ENCODE peak calls at places on chromosomes 4 and X, in seven cellular contexts. J is mammary epithelial cell, I is tibial artery, D is lung, Q is NT2/D1, B is dorsolateral prefrontal cortex, W is GM23248. T is an unnamed sample.

GRCh38 chr4:69875986-69876542 is 16.1 kb upstream of the SULT1E1 start:
- DNase-seq in B (no peak), I (no peak), W (no peak), J (no peak), Q (no peak), D (no peak), T (no peak)

GRCh38 chrX:23732704-23733103 is 10.4 kb downstream of the ACOT9 start:
- DNase-seq in B (no peak), Q (no peak), D (no peak), I (no peak), J (no peak), W (no peak), T (no peak)

GRCh38 chr4:91454111-91454510 is 849.7 kb upstream of the GRID2 start:
- DNase-seq in I (no peak), D (no peak), Q (no peak), W (no peak), B (no peak), J (no peak), T (no peak)

GRCh38 chrX:23228950-23229448 is 105.7 kb upstream of the PTCHD1 start:
- DNase-seq in J (no peak), W (no peak), B (no peak), Q (no peak), I (no peak), D (peak), T (no peak)

GRCh38 chr4:125620066-125620850 is 305.5 kb downstream of the FAT4 start:
- DNase-seq in Q (no peak), D (no peak), J (no peak), I (no peak), W (peak), B (no peak), T (no peak)

GRCh38 chr4:115824630-115825029 is 711.2 kb upstream of the NDST4 start:
- DNase-seq in B (no peak), I (no peak), W (no peak), D (no peak), J (no peak), Q (no peak), T (no peak)

GRCh38 chrX:45557390-45557789 is 356.7 kb upstream of the DIPK2B start:
- DNase-seq in I (no peak), W (peak), B (no peak), D (no peak), Q (no peak), J (peak), T (no peak)

GRCh38 chrX:138921031-138921430 is 209.5 kb upstream of the FGF13 start:
- DNase-seq in B (no peak), J (no peak), I (no peak), W (no peak), D (no peak), Q (no peak), T (no peak)

GRCh38 chrX:124211312-124211942 is 121.0 kb upstream of the TEX13D start:
- DNase-seq in I (no peak), Q (no peak), B (no peak), J (peak), W (peak), D (no peak), T (no peak)

GRCh38 chr4:73223258-73223651 is 35.3 kb downstream of the ANKRD17 start:
- DNase-seq in D (no peak), I (no peak), J (no peak), B (no peak), W (no peak), Q (no peak), T (no peak)
- H3K4me3 ChIP-seq in D (no peak), I (peak), J (peak), B (peak), W (peak), Q (no peak), T (peak)

GRCh38 chr4:86450189-86450588 is 90.3 kb upstream of the MAPK10 start:
- DNase-seq in Q (no peak), I (no peak), W (no peak), J (no peak), B (no peak), D (no peak), T (no peak)

GRCh38 chr4:86452323-86452995 is 92.6 kb upstream of the MAPK10 start:
- DNase-seq in I (no peak), J (no peak), D (no peak), B (no peak), Q (no peak), W (no peak), T (no peak)

GRCh38 chr4:86450861-86451260 is 91.0 kb upstream of the MAPK10 start:
- DNase-seq in D (no peak), Q (no peak), W (no peak), J (no peak), B (no peak), I (no peak), T (no peak)

GRCh38 chr4:86453044-86453501 is 93.2 kb upstream of the MAPK10 start:
- DNase-seq in B (no peak), I (no peak), J (no peak), W (no peak), D (no peak), Q (no peak), T (no peak)

DNA sequence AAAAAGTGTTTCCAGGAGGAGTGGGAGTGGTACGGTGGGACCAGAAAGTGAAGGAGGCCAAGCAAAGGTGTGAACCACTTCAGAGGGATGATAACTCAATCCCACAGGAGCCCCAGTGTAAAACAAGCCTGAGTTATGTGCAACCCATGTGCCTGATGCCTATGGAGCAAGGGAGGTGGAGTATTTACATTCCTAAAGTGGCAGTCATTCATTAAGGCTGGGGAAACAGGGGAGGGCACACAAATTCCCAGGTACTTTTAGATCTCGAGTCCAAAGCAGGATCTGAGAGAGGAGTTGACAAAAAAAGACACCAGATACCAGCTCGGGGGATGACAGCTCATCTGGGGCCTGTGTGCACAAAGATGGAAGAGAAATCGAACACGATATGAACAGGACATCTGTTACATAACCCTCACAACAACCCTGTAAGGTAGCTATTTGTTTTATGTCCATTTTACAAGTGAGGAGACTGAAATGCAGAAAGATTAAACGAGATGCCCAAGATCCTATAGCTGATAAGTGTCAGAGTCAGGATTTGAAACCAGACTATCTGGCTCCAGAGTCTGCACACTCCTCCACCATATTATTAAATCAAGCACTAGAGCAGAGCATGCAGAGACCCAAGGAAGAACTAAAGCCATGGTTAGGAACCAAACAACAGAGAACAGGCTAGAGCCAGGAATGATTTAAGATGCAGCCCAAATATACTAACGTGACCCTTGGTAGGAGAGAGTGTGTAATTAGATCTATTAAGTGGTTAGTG is 91.9 kb upstream of the MAPK10 start:
- DNase-seq in Q (no peak), W (peak), B (no peak), J (peak), I (no peak), D (no peak), T (no peak)
- H3K4me3 ChIP-seq in Q (no peak), W (no peak), B (peak), J (no peak), I (peak), D (no peak), T (no peak)

GRCh38 chr4:173526034-173526482 is 4.0 kb downstream of the HAND2 start:
- DNase-seq in I (no peak), D (no peak), B (no peak), J (no peak), Q (no peak), W (peak), T (no peak)
- H3K4me3 ChIP-seq in I (peak), D (no peak), B (no peak), J (no peak), Q (no peak), W (peak), T (no peak)

DNA sequence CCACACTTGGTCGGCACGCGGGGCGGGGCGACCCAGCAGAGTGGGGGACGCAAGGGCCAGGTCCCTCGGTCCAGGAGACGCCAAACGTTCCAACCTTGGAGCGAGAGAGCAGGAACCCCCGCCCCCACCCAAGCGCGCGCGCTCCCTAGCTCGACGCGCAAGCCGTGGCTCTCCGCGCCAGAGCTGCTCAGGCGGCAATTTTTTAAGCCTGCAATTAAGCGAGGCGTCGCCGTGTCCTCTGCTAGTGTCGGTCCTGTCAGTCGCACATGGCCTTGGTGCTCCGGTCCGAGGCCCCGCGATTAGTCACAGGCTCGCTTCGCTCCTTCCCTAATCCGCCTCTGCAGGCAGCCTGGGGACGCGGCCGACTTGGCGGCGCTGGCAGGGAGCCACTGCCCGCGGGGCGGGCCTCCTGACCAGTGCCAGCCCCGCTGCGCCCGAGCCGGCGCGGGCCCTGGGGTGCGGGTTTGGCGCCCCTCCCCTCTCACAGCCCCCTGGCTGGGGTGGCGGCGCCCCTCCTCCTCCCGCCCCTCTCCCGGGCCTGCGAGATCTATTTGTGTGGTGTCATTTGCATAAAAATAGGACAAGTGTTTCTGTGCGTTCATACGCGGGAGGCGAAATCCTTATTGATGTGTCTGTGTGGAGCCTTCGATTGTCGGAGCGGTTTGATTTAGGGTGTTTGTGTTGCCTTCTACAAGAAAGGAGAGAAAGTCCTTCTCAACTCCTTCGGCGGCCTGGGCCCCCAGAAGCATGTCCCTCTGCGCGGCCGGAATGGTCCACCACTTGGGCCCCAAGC is 9.7 kb upstream of the BCOR start:
- DNase-seq in D (no peak), Q (no peak), I (peak), B (peak), W (peak), J (no peak), T (peak)
- H3K4me3 ChIP-seq in D (no peak), Q (peak), I (peak), B (peak), W (peak), J (no peak), T (peak)

DNA sequence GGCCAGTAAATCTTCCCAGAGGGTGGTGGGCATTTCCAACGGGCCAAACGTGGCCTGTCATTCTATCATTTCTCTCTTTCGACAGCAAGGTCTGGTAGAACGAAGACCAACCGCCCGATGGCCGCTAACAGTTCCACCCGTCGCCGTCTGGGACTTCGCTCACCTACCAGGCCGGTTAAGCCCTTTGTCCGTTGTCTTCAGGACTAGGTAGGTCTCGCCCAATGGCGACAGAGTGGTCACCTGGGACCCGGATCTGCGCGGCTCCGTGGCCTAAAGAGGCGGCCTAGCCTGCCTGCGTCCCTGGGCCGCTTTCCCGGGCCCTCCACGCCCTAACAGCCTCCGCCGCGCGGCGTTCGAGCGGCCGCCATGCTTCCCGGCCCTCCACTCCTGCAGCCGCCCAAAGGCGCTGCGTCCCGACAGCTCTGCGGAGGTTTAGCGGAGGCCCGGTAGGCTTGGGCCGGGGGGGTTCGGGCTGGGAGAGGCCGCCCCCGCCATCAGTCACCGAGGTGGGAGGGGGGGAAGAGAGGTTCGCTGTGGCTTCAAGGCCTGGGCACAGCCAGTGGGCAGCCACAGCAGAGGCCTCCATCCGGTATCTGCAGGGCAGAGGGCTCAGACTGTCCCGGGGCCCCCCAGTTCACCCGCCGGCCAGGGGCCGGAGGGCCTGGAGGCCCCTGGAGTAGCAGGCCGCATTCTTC is 194.0 kb upstream of the BRWD3 start:
- DNase-seq in B (no peak), J (no peak), Q (no peak), W (no peak), I (no peak), D (no peak), T (no peak)
- H3K4me3 ChIP-seq in B (no peak), J (no peak), Q (no peak), W (no peak), I (no peak), D (no peak), T (no peak)

GRCh38 chr4:242121-242848 is 63.0 kb downstream of the ZNF732 start:
- DNase-seq in Q (peak), I (peak), B (peak), W (peak), J (peak), D (peak), T (peak)
- H3K4me3 ChIP-seq in Q (no peak), I (peak), B (peak), W (peak), J (peak), D (peak), T (peak)

DNA sequence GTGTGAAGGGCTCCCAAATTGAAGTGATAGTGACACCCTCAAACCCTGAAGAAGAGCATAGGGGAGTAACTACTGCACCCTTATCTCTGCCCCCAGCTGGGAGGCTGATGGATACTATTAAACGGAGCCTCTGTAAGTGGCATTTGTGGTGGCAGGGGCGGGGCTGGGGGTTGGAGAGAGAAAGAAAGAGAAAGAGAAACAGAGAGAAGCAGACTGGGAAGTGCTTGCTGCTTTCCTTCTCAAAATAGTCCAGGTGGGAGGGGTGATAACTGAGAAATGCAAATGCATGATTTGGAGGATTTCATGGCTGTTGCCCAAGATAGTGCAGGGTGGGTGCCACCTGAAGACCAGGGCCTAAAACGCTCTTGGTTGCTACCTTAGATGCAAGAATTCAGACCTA is 253.5 kb upstream of the GATB start:
- DNase-seq in Q (no peak), D (no peak), J (no peak), B (no peak), W (no peak), I (no peak), T (no peak)
- H3K4me3 ChIP-seq in Q (no peak), D (no peak), J (no peak), B (no peak), W (no peak), I (no peak), T (no peak)

DNA sequence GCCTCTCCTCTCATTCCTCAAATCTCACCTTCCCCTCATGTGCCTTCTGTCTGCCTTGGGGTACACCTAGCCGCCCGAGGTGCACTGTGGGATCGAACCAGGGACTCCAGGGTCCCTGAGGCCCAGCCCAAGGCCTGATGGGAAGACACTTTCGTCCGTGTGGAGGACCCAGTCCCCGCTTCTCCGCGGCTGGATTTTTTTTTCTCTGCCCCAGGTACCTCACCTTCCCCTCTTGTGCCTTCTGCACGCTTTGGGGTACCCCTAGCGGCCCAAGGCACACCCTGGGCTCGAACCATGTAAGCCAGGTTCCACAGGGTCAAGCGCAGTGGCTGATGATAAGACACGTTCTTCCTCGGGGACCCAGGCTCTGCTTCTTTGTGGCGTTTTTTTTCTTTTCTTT is 530.7 kb downstream of the CWH43 start:
- DNase-seq in W (no peak), J (no peak), D (no peak), Q (no peak), I (no peak), B (no peak), T (no peak)
- H3K4me3 ChIP-seq in W (no peak), J (no peak), D (no peak), Q (no peak), I (no peak), B (no peak), T (no peak)

DNA sequence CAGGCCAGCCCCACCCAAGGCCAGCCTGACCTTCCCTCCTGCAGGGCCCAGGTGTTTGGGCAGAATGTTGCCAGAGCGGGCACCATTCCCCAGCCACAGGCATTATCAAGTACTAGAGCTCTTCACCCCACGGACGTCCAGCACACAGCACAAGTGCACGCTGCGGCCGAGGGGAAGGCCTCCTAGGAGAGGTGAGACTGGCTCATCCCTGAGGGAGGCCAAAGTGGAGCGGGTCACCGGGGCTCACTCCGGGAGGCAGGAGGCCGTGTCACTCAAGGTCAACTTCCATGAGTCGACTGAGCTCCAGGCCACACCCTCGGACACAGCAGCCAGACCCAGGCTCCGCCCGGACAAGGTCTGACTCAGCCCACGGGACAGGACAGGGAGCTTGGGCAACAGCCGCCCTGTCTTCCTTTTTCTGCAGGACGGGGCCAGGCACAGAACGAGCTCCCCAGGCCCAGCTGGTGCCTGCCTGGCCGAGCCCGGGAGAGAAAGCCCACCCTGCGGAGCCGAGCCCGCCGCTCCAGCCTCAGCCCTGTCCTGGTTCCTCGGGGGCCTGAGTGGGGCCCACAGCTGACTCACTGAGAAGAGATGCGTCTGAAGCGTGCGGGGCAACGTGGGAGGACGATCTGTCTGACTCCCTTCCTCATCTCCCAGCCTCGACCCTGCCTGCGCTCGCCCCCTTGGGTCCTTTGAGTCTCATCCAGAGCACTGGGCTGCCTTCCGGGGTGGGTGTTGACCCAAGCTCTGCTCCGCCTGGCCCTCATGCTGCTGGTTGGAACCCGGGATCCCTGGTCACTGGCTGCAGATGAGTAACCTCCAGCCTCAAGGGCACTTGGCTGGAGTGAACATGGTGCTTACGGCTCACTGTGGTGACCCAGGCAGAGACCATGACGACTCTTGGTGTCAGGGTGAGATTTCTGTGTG is 1.6 kb downstream of the SLC49A3 start:
- DNase-seq in B (no peak), J (peak), Q (no peak), W (peak), D (peak), I (peak), T (peak)
- H3K4me3 ChIP-seq in B (no peak), J (no peak), Q (no peak), W (peak), D (no peak), I (peak), T (peak)

GRCh38 chrX:71911023-71911730 is 532 bp downstream of the NHSL2 start:
- DNase-seq in I (no peak), Q (peak), D (no peak), W (peak), B (no peak), J (no peak), T (no peak)

GRCh38 chrX:71910526-71911022 is at the start of gene NHSL2:
- DNase-seq in W (peak), I (peak), J (no peak), B (no peak), D (no peak), Q (no peak), T (no peak)

GRCh38 chrX:71911731-71912050 is 1.0 kb downstream of the NHSL2 start:
- DNase-seq in W (peak), D (no peak), Q (no peak), I (no peak), J (no peak), B (no peak), T (no peak)

GRCh38 chrX:71913156-71913950 is 2.7 kb downstream of the NHSL2 start:
- DNase-seq in D (no peak), J (no peak), Q (no peak), B (no peak), W (no peak), I (no peak), T (no peak)

DNA sequence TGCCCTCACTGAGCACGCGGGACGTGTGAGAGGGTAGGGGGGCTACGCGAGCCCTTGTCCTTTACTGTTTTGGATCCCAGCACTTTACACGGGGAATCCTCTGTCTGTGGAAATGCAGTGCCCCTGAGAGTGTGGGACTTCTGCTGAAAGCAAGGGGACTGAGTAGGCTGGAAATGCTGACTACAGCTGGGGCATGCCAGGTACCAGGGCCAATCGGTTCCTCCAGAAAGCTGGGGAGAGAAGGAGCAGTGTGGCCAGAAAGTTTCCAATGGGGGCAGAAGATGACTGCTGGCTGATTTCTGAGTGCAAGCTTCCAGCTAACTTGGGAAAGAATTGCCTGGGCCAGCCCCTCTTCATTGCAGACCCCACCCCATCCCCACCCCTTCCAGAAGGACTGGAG is 1.5 kb downstream of the NHSL2 start:
- DNase-seq in J (no peak), W (peak), I (no peak), B (no peak), D (no peak), Q (no peak), T (no peak)
- H3K4me3 ChIP-seq in J (no peak), W (peak), I (peak), B (no peak), D (no peak), Q (peak), T (no peak)

T was measured in gastrocnemius medialis.